ENCODE peak calls at places on chromosome 13, in ten cellular contexts. W is WERI-Rb-1, P is psoas muscle, E is tibial artery, S is fibroblast of lung, Z is fibroblast of villous mesenchyme, C is tibial nerve, K is right atrium auricular region, H is AG10803, D is A549. F is an unnamed sample.

GRCh38 chr13:97395437-97396136 is 38.4 kb upstream of the RAP2A start:
- DNase-seq in Z (no peak), D (peak; percentile 9), K (no peak), H (peak; percentile 37), S (peak; percentile 55), E (no peak), W (no peak), P (no peak), C (no peak), F (peak; percentile 52)

GRCh38 chr13:98285852-98286594 is 109.0 kb upstream of the RNF113B start:
- DNase-seq in W (peak; percentile 79), P (no peak), K (no peak), S (no peak), H (no peak), D (no peak), E (no peak), C (no peak), Z (no peak), F (no peak)

GRCh38 chr13:98648676-98649075 is 71.8 kb upstream of the STK24 start:
- DNase-seq in S (no peak), Z (no peak), C (no peak), K (no peak), W (no peak), E (no peak), D (no peak), P (no peak), H (no peak), F (no peak)

GRCh38 chr13:35518337-35518736 is 41.8 kb upstream of the MAB21L1 start:
- DNase-seq in P (no peak), E (no peak), S (no peak), Z (no peak), K (no peak), D (no peak), W (no peak), C (no peak), H (no peak), F (no peak)

GRCh38 chr13:28316841-28317240 is 178.1 kb downstream of the FLT1 start:
- DNase-seq in E (no peak), C (no peak), P (no peak), Z (no peak), W (no peak), K (no peak), S (no peak), H (no peak), D (no peak), F (no peak)

GRCh38 chr13:40381935-40382764 is 284.3 kb downstream of the FOXO1 start:
- DNase-seq in W (no peak), P (no peak), C (peak; percentile 45), E (no peak), Z (no peak), S (no peak), K (no peak), D (no peak), H (no peak), F (no peak)

GRCh38 chr13:66532146-66532545 is 698.0 kb downstream of the PCDH9 start:
- DNase-seq in S (peak; percentile 90), D (no peak), K (no peak), W (no peak), Z (peak; percentile 33), H (peak; percentile 40), E (no peak), P (no peak), C (no peak), F (peak; percentile 52)

GRCh38 chr13:26816876-26817275 is 56.3 kb upstream of the GPR12 start:
- DNase-seq in P (no peak), H (no peak), D (no peak), Z (no peak), S (no peak), E (no peak), W (no peak), K (no peak), C (no peak), F (no peak)

GRCh38 chr13:98142427-98143156 is at the start of gene FARP1:
- DNase-seq in S (peak; percentile 62), H (peak; percentile 65), P (peak; percentile 76), W (peak; percentile 93), D (peak; percentile 48), K (no peak), Z (peak; percentile 74), C (peak; percentile 41), E (peak; percentile 88), F (peak; percentile 24)

GRCh38 chr13:85772379-85772778 is 26.8 kb downstream of the SLITRK6 start:
- DNase-seq in D (no peak), K (no peak), S (peak; percentile 19), Z (no peak), C (no peak), H (no peak), P (no peak), W (no peak), E (no peak), F (no peak)

GRCh38 chr13:74969419-74969818 is 512.5 kb downstream of the TBC1D4 start:
- DNase-seq in W (no peak), E (no peak), H (no peak), S (no peak), Z (no peak), K (no peak), C (no peak), P (no peak), D (no peak), F (no peak)

GRCh38 chr13:99072941-99073340 is 95.1 kb upstream of the DOCK9 start:
- DNase-seq in C (no peak), Z (no peak), S (no peak), E (no peak), H (no peak), D (no peak), K (no peak), W (no peak), P (no peak), F (no peak)

GRCh38 chr13:110480161-110480560 is 81.4 kb downstream of the RAB20 start:
- DNase-seq in H (no peak), Z (no peak), C (no peak), E (no peak), S (no peak), P (no peak), K (no peak), W (no peak), D (no peak), F (no peak)

GRCh38 chr13:36135876-36136275 is 4.7 kb upstream of the DCLK1 start:
- DNase-seq in E (no peak), H (no peak), S (no peak), D (no peak), W (no peak), P (no peak), C (no peak), Z (no peak), K (no peak), F (no peak)

GRCh38 chr13:79589605-79590511 is 108.9 kb downstream of the NDFIP2 start:
- DNase-seq in Z (peak; percentile 6), D (no peak), H (peak; percentile 10), C (no peak), P (no peak), K (no peak), W (no peak), S (no peak), E (no peak), F (peak; percentile 54)

GRCh38 chr13:92938481-92939020 is 288.1 kb upstream of the GPC6 start:
- DNase-seq in S (no peak), W (no peak), Z (no peak), H (no peak), C (no peak), P (no peak), K (no peak), D (no peak), E (no peak), F (no peak)

GRCh38 chr13:40191186-40191980 is 475.1 kb downstream of the FOXO1 start:
- DNase-seq in Z (peak; percentile 34), C (no peak), K (no peak), H (no peak), D (no peak), S (peak; percentile 15), P (no peak), E (no peak), W (no peak), F (peak; percentile 83)

GRCh38 chr13:33817843-33818661 is at the start of gene RFC3:
- DNase-seq in D (peak; percentile 60), H (peak; percentile 93), S (peak; percentile 96), K (peak; percentile 96), W (peak; percentile 94), P (peak; percentile 93), Z (peak; percentile 97), E (peak; percentile 94), C (peak; percentile 91), F (peak; percentile 95)
- TF ChIP-seq CTCF in D (no peak), H (no peak), S (no peak), K (no peak), W (no peak), P (no peak), Z (no peak), E (no peak), C (no peak), F (no peak)

DNA sequence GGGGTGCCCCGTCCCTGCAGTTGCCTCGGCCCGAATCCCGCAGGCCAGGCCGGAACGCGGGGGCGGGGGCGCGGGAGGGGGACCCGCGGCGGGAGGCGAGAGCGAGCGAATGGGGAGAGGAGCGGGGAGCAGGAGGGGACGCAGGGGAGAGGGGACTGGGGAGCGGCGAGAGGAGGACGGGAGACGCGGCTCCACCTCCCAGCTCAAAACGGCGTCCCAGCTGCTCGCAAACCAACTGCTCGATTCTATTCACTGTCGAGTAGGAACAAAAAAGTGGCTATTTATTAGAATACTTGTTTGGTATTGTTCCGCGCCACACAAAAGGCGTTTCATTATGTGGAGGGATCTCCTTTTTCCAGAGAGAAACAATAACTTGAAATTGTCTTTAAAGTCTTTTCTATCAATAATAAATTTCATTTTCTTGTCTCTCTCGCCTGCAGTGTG is 10.6 kb upstream of the SOX1 start:
- DNase-seq in H (no peak), K (no peak), D (no peak), E (no peak), C (no peak), W (no peak), Z (no peak), S (no peak), P (no peak), F (no peak)
- H3K4me3 ChIP-seq in H (no peak overlapping the region), K (no peak overlapping the region), D (no peak overlapping the region), E (no peak overlapping the region), C (no peak overlapping the region), W (no peak overlapping the region), Z (no peak overlapping the region), S (no peak overlapping the region), P (no peak overlapping the region), F (no peak overlapping the region)

GRCh38 chr13:114112826-114113322 is 19.5 kb downstream of the RASA3 start:
- DNase-seq in W (peak; percentile 24), Z (no peak), S (no peak), H (no peak), P (peak; percentile 5), D (no peak), C (no peak), K (peak; percentile 42), E (no peak), F (no peak)
- TF ChIP-seq CTCF in W (peak; percentile 36), Z (peak; percentile 22), S (no peak), H (no peak), P (no peak), D (no peak), C (no peak), K (no peak), E (no peak), F (no peak)

GRCh38 chr13:30429235-30429634 is 6.9 kb downstream of the UBE2L5 start:
- DNase-seq in W (no peak), C (no peak), D (no peak), K (no peak), Z (no peak), S (no peak), H (no peak), E (no peak), P (no peak), F (no peak)

GRCh38 chr13:30429721-30430694 is 7.7 kb downstream of the UBE2L5 start:
- DNase-seq in W (no peak), P (no peak), E (no peak), D (peak; percentile 60), K (no peak), S (peak; percentile 86), C (no peak), H (peak; percentile 85), Z (peak; percentile 82), F (peak; percentile 87)

GRCh38 chr13:30431269-30431950 is 9.1 kb downstream of the UBE2L5 start:
- DNase-seq in W (no peak), H (no peak), E (no peak), S (no peak), P (no peak), K (no peak), C (no peak), Z (no peak), D (peak; percentile 18), F (peak; percentile 8)
- H3K4me3 ChIP-seq in W (no peak overlapping the region), H (no peak overlapping the region), E (no peak overlapping the region), S (no peak overlapping the region), P (no peak overlapping the region), K (no peak overlapping the region), C (no peak overlapping the region), Z (no peak overlapping the region), D (peak overlapping the region; percentile 21), F (no peak overlapping the region)